ENCODE peak calls at places on chromosomes 12 and 14, in eight cellular contexts. R is HFFc6, W is fibroblast of mammary gland, P is amniotic stem cell, N is mucosa of descending colon, D is iris pigment epithelial cell, U is endodermal cell, K is activated T-cell treated with anti-CD3 and anti-CD28 coated beads for 24 hours. T is an unnamed sample.

GRCh38 chr12:111645433-111645832 is 40.3 kb downstream of the BRAP start:
- DNase-seq in N (no peak), W (no peak), P (no peak), R (peak), U (no peak), K (no peak), D (peak), T (no peak)

GRCh38 chr14:74038015-74038859 is 19.1 kb downstream of the BBOF1 start:
- DNase-seq in W (peak), N (no peak), D (peak), P (no peak), U (no peak), R (peak), K (no peak), T (no peak)

GRCh38 chr12:100554608-100555077 is 18.8 kb upstream of the GAS2L3 start:
- DNase-seq in D (peak), P (peak), U (peak), W (peak), K (no peak), R (peak), N (no peak), T (no peak)

GRCh38 chr14:34536951-34537676 is 2.4 kb downstream of the EAPP start:
- DNase-seq in U (no peak), W (peak), N (peak), D (peak), K (no peak), P (no peak), R (peak), T (no peak)

GRCh38 chr12:72869025-72869424 is 596.9 kb downstream of the TRHDE start:
- DNase-seq in R (no peak), U (no peak), P (no peak), K (no peak), D (no peak), W (no peak), N (no peak), T (no peak)

GRCh38 chr14:104237651-104238423 is 99.5 kb downstream of the KIF26A start:
- DNase-seq in D (no peak), N (peak), P (no peak), R (no peak), U (no peak), W (no peak), K (no peak), T (no peak)

GRCh38 chr12:131380220-131380957 is 330.5 kb upstream of the SFSWAP start:
- DNase-seq in U (peak), P (no peak), N (no peak), R (no peak), W (no peak), K (no peak), D (no peak), T (no peak)

GRCh38 chr12:119036878-119037493 is 55.6 kb downstream of the SRRM4 start:
- DNase-seq in N (no peak), W (peak), P (no peak), K (no peak), U (peak), D (peak), R (no peak), T (no peak)

GRCh38 chr14:59026086-59026485 is 162.4 kb upstream of the DAAM1 start:
- DNase-seq in W (peak), N (no peak), R (no peak), P (no peak), D (no peak), U (no peak), K (no peak), T (no peak)